ENCODE peak calls at places on chromosomes 2 and 18, in four cellular contexts. K is activated CD4-positive, alpha-beta T cell treated with anti-CD3 and anti-CD28 coated beads, Interleukin-2, amount 50 U/mL, for 48 hours; Q is GDM1; J is activated CD8-positive, alpha-beta memory T cell treated with anti-CD3 and anti-CD28 coated beads, Interleukin-2, amount 50 U/mL, for 48 hours. P is an unnamed sample.

GRCh38 chr2:68282814-68283812 is 30.8 kb upstream of the PPP3R1 start:
- DNase-seq in K (no peak), J (no peak), Q (no peak), P (no peak)

GRCh38 chr18:76445275-76445674 is 49.8 kb downstream of the ZNF516 start:
- DNase-seq in Q (no peak), J (no peak), K (no peak), P (no peak)

GRCh38 chr18:34928754-34929335 is 112.4 kb upstream of the MAPRE2 start:
- DNase-seq in Q (no peak), J (no peak), K (no peak), P (no peak)

GRCh38 chr18:59822612-59823275 is 77.1 kb upstream of the PMAIP1 start:
- DNase-seq in K (no peak), J (no peak), Q (no peak), P (no peak)

GRCh38 chr2:200321780-200322534 is 15.5 kb downstream of the SPATS2L start:
- DNase-seq in Q (no peak), K (no peak), J (no peak), P (no peak)

GRCh38 chr2:54577035-54577434 is 120.9 kb downstream of the SPTBN1 start:
- DNase-seq in K (no peak), J (no peak), Q (no peak), P (no peak)

GRCh38 chr2:14843507-14844204 is 211.1 kb downstream of the LRATD1 start:
- DNase-seq in K (no peak), Q (no peak), J (no peak), P (no peak)

GRCh38 chr18:77101410-77102245 is 31.0 kb downstream of the MBP start:
- DNase-seq in Q (peak; percentile 65), J (peak; percentile 80), K (peak; percentile 75), P (peak; percentile 86)

GRCh38 chr2:64644240-64645013 is 9.3 kb downstream of the SERTAD2 start:
- DNase-seq in K (peak; percentile 59), Q (peak; percentile 73), J (peak; percentile 76), P (peak; percentile 91)

GRCh38 chr2:15223887-15224286 is 337.2 kb downstream of the NBAS start:
- DNase-seq in J (no peak), K (no peak), Q (no peak), P (no peak)

GRCh38 chr2:241796610-241797138 is 12.3 kb upstream of the NEU4 start:
- DNase-seq in K (peak; percentile 2), Q (no peak), J (no peak), P (peak; percentile 67)

GRCh38 chr18:58605027-58606020 is 23.6 kb downstream of the ALPK2 start:
- DNase-seq in J (no peak), K (peak; percentile 49), Q (no peak), P (no peak)

GRCh38 chr2:222613715-222614331 is 42.1 kb downstream of the FARSB start:
- DNase-seq in Q (no peak), J (no peak), K (no peak), P (no peak)

GRCh38 chr2:134792147-134792546 is 46.3 kb upstream of the ACMSD start:
- DNase-seq in J (no peak), Q (no peak), K (no peak), P (no peak)

GRCh38 chr2:225282858-225283693 is 116.4 kb upstream of the NYAP2 start:
- DNase-seq in K (peak; percentile 16), Q (no peak), J (no peak), P (no peak)

GRCh38 chr2:200590090-200590489 is 4.3 kb downstream of the AOX1 start:
- DNase-seq in Q (no peak), J (no peak), K (no peak), P (no peak)

GRCh38 chr2:144660518-144661316 is 140.8 kb upstream of the ZEB2 start:
- DNase-seq in Q (no peak), J (no peak), K (no peak), P (no peak)

GRCh38 chr2:47041065-47041464 is 114.0 kb downstream of the STPG4 start:
- DNase-seq in J (no peak), Q (no peak), K (no peak), P (no peak)

GRCh38 chr18:32167980-32168379 is 21.9 kb upstream of the MEP1B start:
- DNase-seq in K (no peak), J (no peak), Q (no peak), P (no peak)

GRCh38 chr2:107412209-107412904 is 414.3 kb upstream of the RGPD4 start:
- DNase-seq in K (no peak), Q (no peak), J (no peak), P (no peak)

GRCh38 chr2:152609174-152609573 is 108.1 kb downstream of the PRPF40A start:
- DNase-seq in J (no peak), K (no peak), Q (no peak), P (no peak)

GRCh38 chr2:2570871-2571270 is 239.8 kb upstream of the MYT1L start:
- DNase-seq in Q (no peak), K (no peak), J (no peak), P (peak; percentile 45)

GRCh38 chr2:84708442-84708841 is 172.4 kb downstream of the TRABD2A start:
- DNase-seq in K (no peak), Q (no peak), J (no peak), P (no peak)

GRCh38 chr2:121798617-121799016 is 43.2 kb downstream of the TSN start:
- DNase-seq in Q (no peak), K (no peak), J (no peak), P (no peak)

GRCh38 chr2:118179445-118179844 is 91.2 kb downstream of the INSIG2 start:
- DNase-seq in J (no peak), K (no peak), Q (no peak), P (no peak)

GRCh38 chr18:77098554-77099174 is 33.9 kb downstream of the MBP start:
- DNase-seq in J (peak; percentile 42), Q (no peak), K (no peak), P (no peak)

GRCh38 chr2:9422321-9423099 is 818 bp downstream of the ITGB1BP1 start:
- DNase-seq in Q (peak; percentile 48), J (peak; percentile 81), K (peak; percentile 65), P (no peak)

P was measured in coronary artery.